ENCODE peak calls at places on chromosomes 4 and X, in six cellular contexts. A is lower leg skin, L is psoas muscle, T is adrenal gland, W is HFF-Myc, Q is uterus. K is an unnamed sample.

GRCh38 chrX:41238543-41238942 is 95.4 kb upstream of the DDX3X start:
- DNase-seq in Q (no peak), L (no peak), A (no peak), T (no peak), W (peak; percentile 32), K (no peak)

GRCh38 chr4:152106781-152107321 is 346.0 kb upstream of the GATB start:
- DNase-seq in Q (no peak), T (peak; percentile 77), A (no peak), W (no peak), L (no peak), K (peak; percentile 64)

GRCh38 chrX:40195368-40195767 is 97.6 kb upstream of the BCOR start:
- DNase-seq in Q (no peak), A (no peak), L (no peak), W (no peak), T (no peak), K (no peak)

GRCh38 chrX:153886915-153887314 is 942 bp upstream of the L1CAM start:
- DNase-seq in L (no peak), T (no peak), W (no peak), Q (no peak), A (no peak), K (no peak)

GRCh38 chr4:113411496-113411938 is 350.0 kb downstream of the CAMK2D start:
- DNase-seq in Q (no peak), W (peak; percentile 39), L (no peak), A (peak; percentile 40), T (peak; percentile 74), K (no peak)

GRCh38 chrX:30150196-30150895 is 65.0 kb upstream of the MAGEB2 start:
- DNase-seq in A (no peak), T (no peak), Q (no peak), W (no peak), L (no peak), K (no peak)

GRCh38 chr4:110088670-110089069 is 109.7 kb downstream of the ELOVL6 start:
- DNase-seq in W (no peak), A (no peak), T (no peak), L (no peak), Q (no peak), K (no peak)

GRCh38 chr4:38275331-38275821 is 315.2 kb downstream of the PTTG2 start:
- DNase-seq in L (no peak), A (no peak), T (no peak), W (no peak), Q (no peak), K (no peak)

GRCh38 chr4:142236268-142236667 is 599.9 kb downstream of the IL15 start:
- DNase-seq in A (no peak), W (no peak), Q (no peak), L (no peak), T (no peak), K (no peak)

GRCh38 chr4:2891294-2891693 is 47.6 kb downstream of the ADD1 start:
- DNase-seq in L (no peak), W (no peak), A (no peak), T (no peak), Q (no peak), K (no peak)

GRCh38 chr4:101763576-101763975 is 27.0 kb upstream of the BANK1 start:
- DNase-seq in W (no peak), T (no peak), A (no peak), L (no peak), Q (no peak), K (no peak)

GRCh38 chrX:96447161-96447560 is 237.5 kb upstream of the DIAPH2 start:
- DNase-seq in W (no peak), T (no peak), Q (no peak), A (no peak), L (no peak), K (no peak)

GRCh38 chrX:15202458-15203177 is 67.3 kb downstream of the ASB9 start:
- DNase-seq in T (no peak), A (no peak), W (peak; percentile 5), L (no peak), Q (no peak), K (no peak)

GRCh38 chrX:40040686-40041461 is 56.9 kb downstream of the BCOR start:
- DNase-seq in L (no peak), A (no peak), Q (no peak), T (no peak), W (no peak), K (no peak)

GRCh38 chr4:78645853-78646757 is 94.5 kb downstream of the ANXA3 start:
- DNase-seq in Q (peak; percentile 85), W (peak; percentile 93), L (peak; percentile 74), T (peak; percentile 80), A (peak; percentile 92), K (peak; percentile 84)

GRCh38 chrX:150704030-150704613 is 10.9 kb downstream of the MTMR1 start:
- DNase-seq in A (no peak), W (no peak), T (no peak), L (no peak), Q (no peak), K (no peak)

GRCh38 chr4:67879486-67879885 is 4.3 kb downstream of the TMPRSS11D start:
- DNase-seq in A (no peak), T (no peak), L (no peak), Q (no peak), W (no peak), K (no peak)

GRCh38 chr4:80097395-80098177 is 24.6 kb upstream of the ANTXR2 start:
- DNase-seq in T (peak; percentile 29), W (peak; percentile 84), Q (peak; percentile 30), A (peak; percentile 70), L (peak; percentile 30), K (no peak)

GRCh38 chr4:53640576-53641459 is 49.5 kb upstream of the LNX1 start:
- DNase-seq in W (no peak), Q (no peak), A (no peak), L (no peak), T (no peak), K (no peak)

GRCh38 chr4:81606166-81606565 is 134.5 kb upstream of the RASGEF1B start:
- DNase-seq in Q (no peak), T (no peak), A (no peak), L (no peak), W (no peak), K (no peak)

GRCh38 chr4:21593268-21594002 is 355.1 kb downstream of the KCNIP4 start:
- DNase-seq in L (no peak), W (peak; percentile 6), Q (no peak), T (no peak), A (no peak), K (no peak)

GRCh38 chr4:78560296-78560963 is 8.9 kb downstream of the ANXA3 start:
- DNase-seq in W (no peak), Q (no peak), L (no peak), A (no peak), T (no peak), K (no peak)

GRCh38 chr4:88439161-88439760 is 17.7 kb upstream of the HERC5 start:
- DNase-seq in Q (no peak), L (no peak), W (no peak), A (no peak), T (no peak), K (no peak)

DNA sequence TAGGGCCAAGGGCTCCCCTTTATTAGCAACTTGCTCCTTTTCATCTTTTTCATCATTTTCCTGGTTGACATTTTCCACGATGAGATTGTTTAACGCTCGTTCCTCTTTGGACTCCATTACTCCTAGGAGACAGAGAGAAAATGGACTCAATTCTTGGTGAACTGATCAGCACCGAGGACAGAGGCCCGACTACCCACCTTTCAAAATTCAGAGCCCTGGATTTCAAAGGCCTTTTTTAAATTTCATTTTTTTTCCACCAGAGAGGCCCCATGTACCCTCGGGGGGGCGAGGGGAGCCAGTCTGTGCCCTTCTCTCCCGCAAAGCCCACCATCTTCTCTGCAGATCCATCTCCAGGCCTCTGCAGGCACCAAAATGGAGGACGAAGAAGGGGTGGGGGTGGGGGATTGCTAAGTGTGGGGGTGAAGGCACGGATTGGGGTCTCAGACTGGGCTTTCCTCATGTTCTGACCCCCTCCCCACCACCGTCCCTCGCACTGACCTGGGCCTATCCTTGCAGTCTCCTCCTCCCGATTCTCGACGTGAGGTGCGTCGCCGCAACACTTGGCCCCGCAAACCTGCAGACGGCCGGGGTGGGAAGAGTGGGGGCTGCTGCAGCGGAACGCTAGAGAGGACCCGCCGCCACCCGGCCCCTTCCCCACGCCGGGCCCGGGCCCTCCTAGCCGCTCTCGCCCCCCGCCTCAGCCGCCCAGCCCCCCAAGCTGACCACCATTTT is 764 bp downstream of the BEX2 start:
- DNase-seq in A (no peak), W (no peak), T (no peak), L (no peak), Q (no peak), K (no peak)
- H3K4me3 ChIP-seq in A (peak overlapping the region; percentile 40), W (peak overlapping the region; percentile 30), T (peak overlapping the region; percentile 15), L (peak overlapping the region; percentile 57), Q (peak overlapping the region; percentile 42), K (peak overlapping the region; percentile 66)

GRCh38 chrX:131709553-131709952 is 165.7 kb downstream of the OR13H1 start:
- DNase-seq in Q (no peak), W (no peak), A (no peak), L (no peak), T (no peak), K (no peak)

GRCh38 chrX:131703646-131704045 is 159.8 kb downstream of the OR13H1 start:
- DNase-seq in T (peak; percentile 26), A (no peak), W (no peak), L (no peak), Q (peak; percentile 19), K (no peak)

GRCh38 chrX:131704136-131704695 is 160.3 kb downstream of the OR13H1 start:
- DNase-seq in T (peak; percentile 97), L (peak; percentile 84), Q (peak; percentile 94), A (no peak), W (no peak), K (peak; percentile 86)
- TF ChIP-seq CTCF in T (peak; percentile 75), L (peak; percentile 63), Q (peak; percentile 54), A (no peak), W (no peak), K (peak; percentile 21)

GRCh38 chr4:76655566-76656479 is 220.8 kb downstream of the SHROOM3 start:
- DNase-seq in W (no peak), A (no peak), Q (no peak), T (no peak), L (no peak), K (no peak)

GRCh38 chr4:76651616-76652015 is 216.6 kb downstream of the SHROOM3 start:
- DNase-seq in T (no peak), Q (no peak), W (no peak), L (no peak), A (no peak), K (no peak)

GRCh38 chr4:76654796-76655195 is 219.8 kb downstream of the SHROOM3 start:
- DNase-seq in T (no peak), Q (no peak), L (no peak), W (no peak), A (no peak), K (no peak)

GRCh38 chr4:76654084-76654483 is 219.1 kb downstream of the SHROOM3 start:
- DNase-seq in W (no peak), L (no peak), T (no peak), A (no peak), Q (no peak), K (no peak)

DNA sequence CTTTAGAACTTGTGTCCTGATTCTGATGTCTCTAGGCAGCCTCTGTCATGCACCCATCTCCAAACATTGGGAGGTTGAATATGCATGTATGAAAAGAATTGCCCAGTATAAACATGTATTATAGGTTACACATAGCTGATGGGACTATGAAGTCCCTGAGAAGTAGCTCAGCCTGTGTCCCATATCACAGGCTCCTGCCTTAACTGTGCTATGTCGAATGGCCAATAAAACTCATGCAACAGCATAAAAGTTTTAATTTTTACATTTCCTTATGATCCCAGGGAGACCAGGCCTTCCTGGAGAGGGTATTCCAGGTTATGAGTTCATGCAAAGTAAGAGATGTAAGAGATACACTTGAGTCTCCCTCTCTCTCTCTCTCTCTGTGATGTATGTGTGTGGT is 217.4 kb downstream of the SHROOM3 start:
- DNase-seq in Q (no peak), A (no peak), W (no peak), L (no peak), T (no peak), K (no peak)
- H3K4me3 ChIP-seq in Q (no peak overlapping the region), A (no peak overlapping the region), W (no peak overlapping the region), L (no peak overlapping the region), T (no peak overlapping the region), K (no peak overlapping the region)

GRCh38 chr4:51884055-51884454 is 41.1 kb downstream of the DCUN1D4 start:
- DNase-seq in L (no peak), W (no peak), Q (no peak), A (no peak), T (no peak), K (no peak)
- TF ChIP-seq CTCF in L (no peak), W (no peak), Q (no peak), A (no peak), T (no peak), K (no peak)

K was measured in coronary artery.